ENCODE peak calls at places on chromosomes 4 and X, in ten cellular contexts. J is NCI-H1092 treated with DMSO at 0.1 percent for 48 hours, A is AG10803, S is NCI-H460, I is pancreas, E is NCI-H1105, R is IMR-90, Q is EL, B is head of caudate nucleus, F is Right ventricle myocardium superior. M is an unnamed sample.

GRCh38 chr4:113159901-113160545 is 110.6 kb downstream of the ANK2 start:
- DNase-seq in R (no peak), J (no peak), Q (no peak), S (no peak), A (no peak), I (no peak), B (no peak), E (no peak), F (no peak), M (no peak)

GRCh38 chr4:8709050-8709728 is 116.6 kb downstream of the CPZ start:
- DNase-seq in R (no peak), S (no peak), A (no peak), B (peak; percentile 16), J (no peak), I (peak; percentile 35), Q (no peak), E (no peak), F (no peak), M (no peak)

GRCh38 chr4:87258677-87259076 is 38.3 kb upstream of the KLHL8 start:
- DNase-seq in B (no peak), S (no peak), E (no peak), R (no peak), Q (no peak), I (no peak), A (no peak), J (no peak), F (no peak), M (no peak)

GRCh38 chrX:153770606-153771175 is 6.6 kb downstream of the PLXNB3 start:
- DNase-seq in R (no peak), Q (no peak), F (peak; percentile 8), I (no peak), S (no peak), J (no peak), B (no peak), A (no peak), E (no peak), M (no peak)

GRCh38 chr4:42412251-42412650 is 15.0 kb downstream of the SHISA3 start:
- DNase-seq in S (no peak), A (peak; percentile 72), B (no peak), R (peak; percentile 90), F (no peak), I (no peak), J (no peak), E (no peak), Q (peak; percentile 21), M (no peak)

GRCh38 chrX:113892891-113893290 is 691.0 kb upstream of the HTR2C start:
- DNase-seq in B (no peak), J (no peak), R (no peak), A (no peak), F (no peak), E (no peak), Q (no peak), I (no peak), S (no peak), M (no peak)

GRCh38 chr4:185774815-185775684 is 36.9 kb downstream of the SORBS2 start:
- DNase-seq in J (no peak), R (peak; percentile 74), I (no peak), B (no peak), S (no peak), E (no peak), F (no peak), A (peak; percentile 93), Q (peak; percentile 81), M (no peak)

GRCh38 chrX:150688911-150689451 is 4.2 kb upstream of the MTMR1 start:
- DNase-seq in Q (peak; percentile 94), F (no peak), J (no peak), I (no peak), A (peak; percentile 88), R (peak; percentile 96), B (no peak), E (no peak), S (no peak), M (peak; percentile 47)

GRCh38 chr4:4855293-4856070 is 4.0 kb upstream of the MSX1 start:
- DNase-seq in I (no peak), A (no peak), J (no peak), Q (no peak), E (no peak), S (no peak), R (no peak), B (no peak), F (peak; percentile 3), M (no peak)

GRCh38 chr4:80361329-80361900 is 25.9 kb downstream of the CFAP299 start:
- DNase-seq in F (no peak), S (peak; percentile 27), J (peak; percentile 36), B (no peak), I (no peak), A (peak; percentile 28), E (peak; percentile 0), R (peak; percentile 41), Q (peak; percentile 33), M (peak; percentile 29)

GRCh38 chr4:149347139-149347538 is 468.5 kb downstream of the IQCM start:
- DNase-seq in Q (peak; percentile 8), F (no peak), J (no peak), B (no peak), E (no peak), S (no peak), I (no peak), A (peak; percentile 25), R (peak; percentile 4), M (no peak)

GRCh38 chr4:94849901-94850300 is 92.1 kb downstream of the BMPR1B start:
- DNase-seq in A (no peak), Q (no peak), S (no peak), F (no peak), R (no peak), B (no peak), J (no peak), I (no peak), E (no peak), M (no peak)

GRCh38 chr4:8121236-8122015 is 37.2 kb downstream of the ABLIM2 start:
- DNase-seq in S (no peak), R (no peak), Q (no peak), J (no peak), E (no peak), I (no peak), A (no peak), F (no peak), B (no peak), M (no peak)

GRCh38 chr4:96473246-96473645 is 633.4 kb downstream of the PDHA2 start:
- DNase-seq in J (no peak), B (no peak), R (no peak), A (no peak), Q (no peak), E (no peak), F (no peak), S (peak; percentile 35), I (no peak), M (no peak)

GRCh38 chr4:53654300-53654758 is 63.0 kb upstream of the LNX1 start:
- DNase-seq in J (no peak), R (peak; percentile 43), A (peak; percentile 85), Q (no peak), F (no peak), E (no peak), S (no peak), I (no peak), B (no peak), M (no peak)

GRCh38 chr4:107719211-107719926 is 665 bp downstream of the PAPSS1 start:
- DNase-seq in F (no peak), R (peak; percentile 26), Q (peak; percentile 47), B (no peak), J (no peak), I (no peak), S (no peak), E (no peak), A (peak; percentile 26), M (peak; percentile 36)

GRCh38 chr4:174314770-174315169 is 31.1 kb downstream of the CEP44 start:
- DNase-seq in A (peak; percentile 37), B (no peak), E (no peak), F (no peak), R (peak; percentile 65), I (no peak), J (no peak), S (no peak), Q (peak; percentile 69), M (peak; percentile 8)

GRCh38 chrX:39854772-39855747 is 242.7 kb downstream of the BCOR start:
- DNase-seq in Q (no peak), F (no peak), J (no peak), R (no peak), I (no peak), A (no peak), E (no peak), S (no peak), B (no peak), M (no peak)